ENCODE peak calls at places on chromosomes 16 and 17, in four cellular contexts. B, H, I and U are unnamed samples.

GRCh38 chr16:53154513-53154912 is 99.7 kb downstream of the CHD9 start:
- DNase-seq in B (no peak), H (no peak), I (no peak), U (no peak)

GRCh38 chr17:7405882-7406825 is 1.5 kb upstream of the NLGN2 start:
- DNase-seq in B (no peak), H (no peak), I (no peak), U (no peak)

GRCh38 chr17:15498107-15498506 is 30.7 kb upstream of the CDRT4 start:
- DNase-seq in B (no peak), H (no peak), I (peak), U (no peak)

GRCh38 chr16:1133810-1134520 is 18.9 kb upstream of the CACNA1H start:
- DNase-seq in B (no peak), H (no peak), I (no peak), U (no peak)

GRCh38 chr16:89827383-89828198 is 684 bp upstream of the SPIRE2 start:
- DNase-seq in B (peak), H (no peak), I (peak), U (no peak)

GRCh38 chr16:67022531-67023214 is 6.3 kb upstream of the CBFB start:
- DNase-seq in B (no peak), H (no peak), I (no peak), U (no peak)

GRCh38 chr17:33889079-33889478 is 366.0 kb upstream of the CCL2 start:
- DNase-seq in B (no peak), H (no peak), I (no peak), U (no peak)

GRCh38 chr17:6352016-6352415 is 82.9 kb downstream of the AIPL1 start:
- DNase-seq in B (no peak), H (no peak), I (no peak), U (no peak)

GRCh38 chr16:31474173-31474714 is 2.3 kb downstream of the TGFB1I1 start:
- DNase-seq in B (no peak), H (peak), I (no peak), U (no peak)

GRCh38 chr17:62823111-62823895 is 15.2 kb upstream of the MARCHF10 start:
- DNase-seq in B (peak), H (no peak), I (no peak), U (no peak)

GRCh38 chr17:63647065-63647725 is 25.0 kb downstream of the MAP3K3 start:
- DNase-seq in B (peak), H (no peak), I (no peak), U (no peak)

GRCh38 chr16:57795431-57795878 is 6.8 kb downstream of the KIFC3 start:
- DNase-seq in B (peak), H (no peak), I (peak), U (no peak)

GRCh38 chr16:75197522-75198134 is 9.3 kb downstream of the CTRB2 start:
- DNase-seq in B (no peak), H (no peak), I (no peak), U (no peak)

GRCh38 chr17:17175917-17176316 is 30.2 kb downstream of the PLD6 start:
- DNase-seq in B (no peak), H (no peak), I (no peak), U (no peak)

GRCh38 chr16:73847090-73847489 is 449.5 kb upstream of the PSMD7 start:
- DNase-seq in B (no peak), H (no peak), I (peak), U (no peak)

GRCh38 chr16:1713933-1714332 is 7.9 kb downstream of the MAPK8IP3 start:
- DNase-seq in B (no peak), H (no peak), I (peak), U (no peak)

GRCh38 chr17:30952645-30953393 is 18.0 kb upstream of the RNF135 start:
- DNase-seq in B (no peak), H (no peak), I (no peak), U (no peak)

DNA sequence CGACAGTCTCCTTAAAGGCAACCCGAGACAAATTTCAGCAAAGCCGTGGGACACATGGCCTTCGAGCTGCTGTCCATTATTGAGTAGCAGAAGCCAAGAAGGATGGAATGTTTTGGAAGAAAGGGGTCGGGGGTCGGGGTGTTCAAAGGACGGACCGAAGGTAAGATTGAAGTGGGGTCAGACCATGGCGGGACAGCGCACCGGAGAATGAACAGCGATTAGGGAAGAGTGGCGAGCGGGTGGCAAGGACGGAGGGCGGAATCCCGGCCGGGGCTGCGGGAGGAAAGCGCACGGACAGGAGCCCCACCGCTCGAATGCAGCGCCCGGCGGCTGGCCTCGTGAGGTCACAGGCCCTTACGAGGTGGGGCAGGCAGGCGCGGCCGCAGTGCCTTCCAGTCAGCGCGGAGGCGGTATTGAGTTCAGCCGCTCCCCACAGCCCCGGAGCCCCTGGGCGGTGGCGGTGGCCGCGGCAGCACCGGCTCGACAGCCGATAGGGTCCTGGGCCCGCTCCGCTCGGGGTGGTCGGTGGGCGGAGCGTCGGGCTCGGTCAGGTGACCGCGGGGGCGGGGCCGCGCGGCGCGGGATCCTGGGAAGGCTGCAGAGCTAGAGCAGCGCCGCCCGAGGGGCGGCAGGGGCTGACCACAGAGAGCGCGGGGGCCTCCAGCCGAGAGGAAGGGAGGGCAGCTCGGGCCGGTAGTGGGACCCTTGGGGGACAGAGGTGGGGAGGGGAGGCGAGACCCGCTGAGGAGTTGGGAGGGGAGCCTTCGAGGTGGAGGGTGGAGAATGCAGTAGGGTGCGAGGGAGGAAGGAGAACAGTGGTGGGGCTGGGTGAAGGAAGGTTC is at the start of gene EFCAB13:
- DNase-seq in B (peak), H (no peak), I (peak), U (peak)
- TF ChIP-seq CTCF in B (no peak), H (peak), I (peak), U (no peak)

DNA sequence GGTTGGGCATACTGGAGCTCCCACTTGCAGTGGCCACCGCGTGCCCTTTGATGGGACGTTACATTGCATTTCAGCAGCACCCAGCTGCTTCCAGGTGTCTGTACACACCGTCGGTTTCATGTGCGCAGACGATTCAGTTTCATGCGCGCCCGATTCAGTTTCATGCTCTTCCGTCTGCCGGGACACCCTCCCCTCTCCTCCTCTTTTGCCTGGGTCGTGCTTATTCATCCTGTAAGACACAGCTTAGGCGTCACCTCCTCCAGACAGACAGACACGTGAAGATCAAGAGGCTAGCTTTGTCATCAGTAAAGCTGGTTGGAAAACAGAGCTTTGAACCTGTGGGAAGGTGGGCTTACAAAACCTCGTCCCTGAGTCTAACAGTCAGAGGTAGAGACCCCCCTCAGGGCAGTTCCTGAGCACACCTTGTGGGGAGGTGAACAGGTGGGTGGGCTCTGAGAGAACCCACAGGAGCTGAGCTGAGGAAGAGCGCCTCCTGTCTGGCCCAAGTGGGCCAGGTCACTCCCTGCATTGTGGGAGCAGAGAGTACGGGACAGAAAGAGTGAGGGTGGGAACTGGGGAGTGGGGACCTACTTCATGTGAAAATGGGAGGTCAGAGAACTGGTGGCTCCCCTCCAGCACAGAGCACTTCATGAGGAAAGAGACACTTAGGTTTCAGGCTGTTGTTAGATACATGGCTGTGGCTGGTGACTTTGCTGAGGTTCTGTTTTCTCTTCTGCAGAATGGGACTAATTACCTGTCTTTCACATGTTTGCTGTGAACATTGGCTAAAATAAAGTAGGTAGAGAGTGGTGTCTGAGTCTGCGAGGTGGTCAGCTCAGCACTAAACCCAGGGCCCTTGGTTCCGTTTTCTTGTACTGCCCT is 122.1 kb downstream of the SNX29 start:
- DNase-seq in B (no peak), H (no peak), I (no peak), U (no peak)
- TF ChIP-seq CTCF in B (no peak), H (no peak), I (peak), U (no peak)

GRCh38 chr16:14285542-14286380 is 214.6 kb downstream of the MRTFB start:
- DNase-seq in B (peak), H (no peak), I (peak), U (peak)

GRCh38 chr16:14284930-14285541 is 213.9 kb downstream of the MRTFB start:
- DNase-seq in B (peak), H (no peak), I (peak), U (no peak)

GRCh38 chr16:14291941-14292825 is 221.1 kb downstream of the MRTFB start:
- DNase-seq in B (no peak), H (no peak), I (no peak), U (no peak)

GRCh38 chr16:14286381-14287230 is 215.5 kb downstream of the MRTFB start:
- DNase-seq in B (no peak), H (no peak), I (peak), U (peak)

DNA sequence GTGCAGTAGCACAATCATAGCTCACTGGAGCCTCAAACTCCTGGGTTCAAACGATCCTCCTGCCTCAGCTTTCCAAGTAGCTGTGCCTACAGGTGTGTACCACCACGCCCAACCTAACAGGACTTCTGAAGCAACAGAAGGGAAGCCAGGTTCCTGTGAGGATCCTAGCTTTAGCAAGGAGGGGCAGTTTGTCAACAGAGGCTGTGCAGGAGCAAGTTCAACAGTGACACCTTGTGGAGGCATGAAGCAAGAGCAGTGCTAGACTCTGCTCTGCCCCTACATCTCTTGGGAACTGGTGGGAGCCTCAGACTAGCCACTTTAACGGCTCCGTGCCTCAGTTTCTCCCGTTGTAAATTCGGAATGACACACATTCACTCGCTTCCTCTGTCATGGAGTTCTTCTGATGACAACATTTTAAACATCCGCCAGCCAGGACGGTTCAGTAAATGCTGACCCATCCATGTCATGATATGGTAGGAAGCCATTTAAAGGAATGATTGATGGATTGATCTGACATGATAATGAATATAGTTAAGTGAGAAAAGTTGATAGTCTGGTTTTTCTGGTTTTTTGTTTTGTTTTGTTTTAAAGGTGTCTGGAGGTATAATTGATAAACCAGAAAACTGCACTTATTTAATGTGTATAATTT is 218.7 kb downstream of the MRTFB start:
- DNase-seq in B (peak), H (no peak), I (peak), U (no peak)
- TF ChIP-seq CTCF in B (peak), H (peak), I (peak), U (peak)

GRCh38 chr16:59412275-59412841 is 678.2 kb upstream of the GOT2 start:
- DNase-seq in B (no peak), H (no peak), I (no peak), U (no peak)
- TF ChIP-seq CTCF in B (no peak), H (peak), I (peak), U (no peak)

GRCh38 chr16:3998793-3999478 is 117.3 kb downstream of the ADCY9 start:
- DNase-seq in B (no peak), H (peak), I (no peak), U (no peak)

GRCh38 chr16:3992297-3993051 is 112.0 kb upstream of the CREBBP start:
- DNase-seq in B (no peak), H (no peak), I (peak), U (no peak)

GRCh38 chr16:3997231-3997841 is 116.8 kb upstream of the CREBBP start:
- DNase-seq in B (no peak), H (no peak), I (no peak), U (no peak)

GRCh38 chr16:3988824-3989223 is 108.3 kb upstream of the CREBBP start:
- DNase-seq in B (no peak), H (no peak), I (no peak), U (no peak)

GRCh38 chr16:3993052-3993785 is 112.7 kb upstream of the CREBBP start:
- DNase-seq in B (no peak), H (no peak), I (no peak), U (no peak)
- TF ChIP-seq CTCF in B (no peak), H (no peak), I (no peak), U (no peak)

GRCh38 chr16:85027349-85027967 is at the start of gene KIAA0513:
- DNase-seq in B (peak), H (peak), I (peak), U (peak)
- TF ChIP-seq CTCF in B (no peak), H (peak), I (peak), U (peak)